ENCODE peak calls at places on chromosomes 5 and 9, in seven cellular contexts. C is mucosa of descending colon; E is kidney; S is thyroid gland; A is GM12865; U is GM13976; M is CD8-positive, alpha-beta T cell. P is an unnamed sample.

GRCh38 chr9:38037981-38038306 is 31.1 kb downstream of the SHB start:
- DNase-seq in C (no peak), E (peak), S (no peak), A (no peak), U (no peak), M (no peak), P (no peak)

GRCh38 chr9:14911046-14911445 is 818 bp upstream of the FREM1 start:
- DNase-seq in C (no peak), E (no peak), S (no peak), A (no peak), U (no peak), M (no peak), P (no peak)

GRCh38 chr9:14061921-14062320 is 252.0 kb downstream of the NFIB start:
- DNase-seq in C (no peak), E (no peak), S (peak), A (no peak), U (no peak), M (no peak), P (no peak)

GRCh38 chr9:77997611-77998349 is 33.8 kb downstream of the GNAQ start:
- DNase-seq in C (no peak), E (peak), S (peak), A (no peak), U (no peak), M (no peak), P (no peak)

GRCh38 chr5:138824924-138825863 is 49.9 kb downstream of the LRRTM2 start:
- DNase-seq in C (no peak), E (no peak), S (no peak), A (peak), U (peak), M (no peak), P (peak)

GRCh38 chr5:138459311-138459710 is 6.0 kb upstream of the EGR1 start:
- DNase-seq in C (peak), E (no peak), S (peak), A (peak), U (peak), M (peak), P (peak)

GRCh38 chr5:77366717-77367500 is 125.2 kb downstream of the WDR41 start:
- DNase-seq in C (no peak), E (no peak), S (no peak), A (no peak), U (no peak), M (no peak), P (no peak)

GRCh38 chr9:134800791-134801339 is 79.7 kb upstream of the FCN2 start:
- DNase-seq in C (no peak), E (no peak), S (no peak), A (no peak), U (no peak), M (no peak), P (no peak)

GRCh38 chr5:132439521-132440206 is 50.9 kb downstream of the IRF1 start:
- DNase-seq in C (no peak), E (peak), S (peak), A (peak), U (no peak), M (no peak), P (no peak)

GRCh38 chr9:19481971-19482404 is 73.2 kb downstream of the ACER2 start:
- DNase-seq in C (no peak), E (no peak), S (no peak), A (no peak), U (no peak), M (no peak), P (no peak)

GRCh38 chr5:37034955-37035354 is 158.4 kb downstream of the NIPBL start:
- DNase-seq in C (no peak), E (no peak), S (no peak), A (no peak), U (no peak), M (no peak), P (no peak)

GRCh38 chr5:1515311-1515920 is 8.3 kb downstream of the LPCAT1 start:
- DNase-seq in C (peak), E (peak), S (no peak), A (no peak), U (no peak), M (peak), P (no peak)

GRCh38 chr9:136692190-136693134 is 5.2 kb upstream of the AGPAT2 start:
- DNase-seq in C (no peak), E (peak), S (no peak), A (no peak), U (no peak), M (no peak), P (no peak)

GRCh38 chr9:120408680-120409258 is 171.2 kb downstream of the CDK5RAP2 start:
- DNase-seq in C (no peak), E (no peak), S (no peak), A (no peak), U (no peak), M (no peak), P (no peak)

GRCh38 chr9:123684393-123685149 is 245.4 kb downstream of the DENND1A start:
- DNase-seq in C (no peak), E (no peak), S (no peak), A (peak), U (no peak), M (no peak), P (no peak)

GRCh38 chr5:31361906-31362900 is 168.7 kb downstream of the CDH6 start:
- DNase-seq in C (no peak), E (no peak), S (no peak), A (no peak), U (no peak), M (no peak), P (no peak)

GRCh38 chr5:138662599-138662998 is 87.4 kb upstream of the HSPA9 start:
- DNase-seq in C (no peak), E (peak), S (no peak), A (no peak), U (no peak), M (no peak), P (no peak)

GRCh38 chr9:2727966-2728613 is 10.8 kb downstream of the KCNV2 start:
- DNase-seq in C (peak), E (no peak), S (peak), A (peak), U (no peak), M (no peak), P (peak)
- TF ChIP-seq CTCF in C (peak), E (peak), S (peak), A (peak), U (peak), M (no peak), P (peak)

DNA sequence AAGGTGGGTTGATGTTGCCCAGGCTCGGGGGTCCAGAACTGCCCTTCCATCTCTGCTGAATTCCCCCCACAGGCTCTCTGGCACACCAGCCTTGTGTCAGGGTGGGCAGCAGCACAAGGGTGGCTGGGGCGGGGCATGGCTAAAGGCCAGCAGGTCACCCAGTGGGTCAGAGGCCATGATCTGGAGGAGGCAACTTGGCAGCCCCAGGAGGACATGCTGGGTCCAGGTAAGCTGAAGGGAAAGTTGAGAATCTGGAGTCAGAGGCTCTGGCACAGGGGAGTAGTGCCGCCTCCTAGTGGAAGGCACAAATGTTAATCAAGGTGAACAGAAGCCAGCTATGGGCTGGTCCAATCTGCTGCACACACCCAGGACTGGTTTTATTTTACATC is 6.2 kb downstream of the TMEM8B start:
- DNase-seq in C (peak), E (no peak), S (no peak), A (no peak), U (no peak), M (no peak), P (no peak)
- TF ChIP-seq CTCF in C (peak), E (no peak), S (no peak), A (peak), U (no peak), M (no peak), P (peak)

GRCh38 chr9:87109851-87110250 is 162.5 kb upstream of the GAS1 start:
- DNase-seq in C (no peak), E (no peak), S (no peak), A (no peak), U (no peak), M (no peak), P (no peak)

GRCh38 chr9:87109182-87109581 is 161.9 kb upstream of the GAS1 start:
- DNase-seq in C (no peak), E (no peak), S (no peak), A (no peak), U (no peak), M (no peak), P (no peak)

GRCh38 chr9:87108639-87109038 is 161.3 kb upstream of the GAS1 start:
- DNase-seq in C (no peak), E (no peak), S (no peak), A (no peak), U (no peak), M (no peak), P (no peak)

GRCh38 chr9:87111010-87111409 is 163.7 kb upstream of the GAS1 start:
- DNase-seq in C (no peak), E (no peak), S (no peak), A (no peak), U (no peak), M (no peak), P (no peak)

GRCh38 chr9:87107072-87107471 is 159.8 kb upstream of the GAS1 start:
- DNase-seq in C (no peak), E (no peak), S (no peak), A (peak), U (no peak), M (no peak), P (no peak)
- TF ChIP-seq CTCF in C (no peak), E (peak), S (no peak), A (no peak), U (no peak), M (no peak), P (no peak)

DNA sequence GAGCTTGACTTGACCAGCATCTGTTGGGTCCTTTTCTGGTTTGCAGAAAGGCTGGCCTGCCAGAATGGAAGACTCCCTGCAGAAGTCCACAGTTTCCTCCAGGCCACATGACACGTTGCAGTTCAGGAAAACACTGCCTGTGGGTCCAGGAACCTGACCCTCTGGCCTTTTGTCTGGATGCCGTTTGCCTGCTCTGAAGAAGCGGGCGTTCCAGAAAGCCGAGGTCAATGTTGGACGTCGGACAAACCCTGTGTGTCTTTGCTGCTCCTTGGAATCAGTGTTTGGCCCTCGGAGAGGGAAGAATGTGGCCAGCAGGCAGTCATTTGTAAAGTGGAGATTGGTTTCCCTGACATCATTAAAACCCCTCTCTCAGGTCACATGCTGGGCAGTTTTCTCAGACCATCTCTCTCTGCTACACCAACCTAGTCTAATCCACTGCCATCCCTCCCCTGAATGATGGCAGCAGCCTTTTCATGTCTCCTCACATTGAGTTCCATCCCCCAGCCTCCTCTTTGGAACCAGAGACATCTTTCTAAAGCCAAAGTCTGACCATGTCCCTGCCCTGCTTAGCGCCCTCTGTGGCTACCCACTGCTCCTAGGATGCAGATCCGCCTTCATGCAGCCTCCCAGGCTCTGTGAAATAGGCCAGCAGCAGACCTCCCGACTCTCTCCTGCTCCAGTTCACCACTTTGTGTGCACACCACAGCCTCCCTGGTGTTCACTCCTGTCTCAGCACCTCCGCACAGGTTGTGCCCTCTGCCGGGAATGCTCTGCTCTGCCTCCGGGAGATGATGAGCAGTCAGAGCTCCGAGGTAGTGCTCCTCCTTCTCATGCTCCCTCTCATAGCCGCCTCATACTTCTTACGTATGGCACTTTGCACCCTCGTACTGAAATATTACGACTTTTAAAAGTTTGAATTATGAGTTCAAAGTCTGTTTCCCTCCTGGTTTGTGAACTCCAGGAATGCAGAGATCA is 75.6 kb downstream of the RALGPS1 start:
- DNase-seq in C (peak), E (peak), S (peak), A (no peak), U (no peak), M (no peak), P (no peak)
- TF ChIP-seq CTCF in C (no peak), E (peak), S (no peak), A (no peak), U (no peak), M (no peak), P (no peak)

GRCh38 chr9:29826421-29826820 is 2253.1 kb upstream of the C9orf72 start:
- DNase-seq in C (no peak), E (peak), S (no peak), A (no peak), U (no peak), M (no peak), P (no peak)

GRCh38 chr9:29830815-29831214 is 2257.5 kb upstream of the C9orf72 start:
- DNase-seq in C (peak), E (no peak), S (no peak), A (no peak), U (no peak), M (no peak), P (no peak)
- TF ChIP-seq CTCF in C (no peak), E (peak), S (no peak), A (peak), U (no peak), M (no peak), P (peak)

GRCh38 chr5:64347308-64347707 is 158.5 kb upstream of the RGS7BP start:
- DNase-seq in C (no peak), E (no peak), S (no peak), A (no peak), U (no peak), M (no peak), P (no peak)
- TF ChIP-seq CTCF in C (no peak), E (no peak), S (no peak), A (no peak), U (no peak), M (no peak), P (no peak)

DNA sequence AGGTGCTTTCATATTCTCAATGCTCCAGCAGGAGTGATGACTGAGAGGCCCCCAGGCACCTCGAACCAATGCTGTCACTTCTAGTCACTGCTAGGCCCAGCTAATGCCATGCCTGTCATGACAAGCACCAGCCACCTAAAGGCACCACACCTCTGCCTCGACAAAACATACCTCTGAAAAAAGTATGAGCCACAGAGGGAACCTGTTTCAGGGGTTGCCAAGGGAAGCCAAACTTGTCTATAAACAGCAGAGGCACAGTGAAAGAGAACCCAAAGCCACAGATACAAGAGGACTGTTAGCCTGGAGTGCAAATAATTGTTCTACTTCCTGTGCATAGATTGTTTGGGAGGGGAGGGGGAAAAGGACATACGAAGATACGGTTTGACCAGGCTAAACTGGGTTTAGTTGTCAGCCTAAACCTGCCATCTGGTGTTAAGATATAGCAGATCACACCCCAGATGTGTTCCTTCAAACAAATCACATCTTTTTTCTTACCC is 45.9 kb downstream of the BNC2 start:
- DNase-seq in C (no peak), E (no peak), S (no peak), A (peak), U (no peak), M (no peak), P (no peak)
- TF ChIP-seq CTCF in C (no peak), E (peak), S (no peak), A (no peak), U (no peak), M (no peak), P (no peak)

DNA sequence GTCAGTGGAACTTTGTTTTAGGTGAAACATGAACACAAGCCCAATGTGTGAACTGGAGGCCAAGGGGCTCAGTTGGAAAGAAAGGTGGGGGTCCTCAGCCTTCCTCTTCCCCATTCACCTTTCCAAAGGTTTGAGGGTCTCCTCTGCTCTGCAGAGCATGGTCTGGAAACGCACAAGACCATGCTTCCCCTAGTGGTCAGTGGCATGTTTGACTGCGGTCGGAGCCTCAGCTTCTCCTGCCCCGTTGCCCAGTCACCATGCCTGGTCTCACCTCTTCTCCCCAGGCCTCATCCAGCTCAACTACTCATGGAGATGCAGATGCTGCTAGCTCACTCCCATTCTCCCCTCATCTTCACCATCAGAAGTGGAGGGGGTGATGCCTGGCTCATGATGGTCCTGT is 340.3 kb downstream of the GADD45G start:
- DNase-seq in C (no peak), E (no peak), S (no peak), A (no peak), U (no peak), M (no peak), P (no peak)
- TF ChIP-seq CTCF in C (no peak), E (no peak), S (no peak), A (peak), U (no peak), M (no peak), P (no peak)

DNA sequence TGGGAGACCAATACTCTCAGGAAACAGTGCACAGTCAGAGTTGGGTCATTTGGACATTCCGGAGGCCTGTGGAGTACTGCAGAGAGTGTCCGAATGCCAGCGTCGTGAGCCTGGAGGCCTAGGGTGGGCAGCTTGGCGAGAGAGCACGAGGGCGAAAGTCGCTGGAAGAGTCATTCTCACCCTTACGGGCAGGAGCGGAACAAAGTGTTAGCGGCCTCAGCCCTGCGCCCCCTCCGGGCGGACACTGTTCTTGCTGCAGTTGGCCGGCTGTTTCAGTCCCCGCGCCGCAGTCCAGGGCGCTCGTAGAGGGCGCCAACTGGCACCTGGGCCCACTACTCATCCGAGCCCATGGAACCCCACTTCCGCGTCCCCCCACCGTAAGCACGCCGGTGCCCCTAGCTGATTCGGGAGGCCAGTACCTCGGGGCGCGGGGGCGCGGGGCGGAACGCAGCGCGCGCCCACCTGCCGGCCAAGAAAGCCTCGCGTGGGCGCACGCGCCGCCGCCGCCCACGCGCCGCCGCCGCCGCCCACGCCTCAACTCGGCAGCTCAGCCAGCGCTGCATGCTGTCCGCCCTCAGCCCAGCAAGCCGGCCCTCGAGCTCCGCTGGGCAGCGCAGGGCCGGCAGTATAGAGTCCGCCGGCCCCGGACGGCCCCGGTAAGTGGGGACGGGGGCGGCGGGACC is 99.7 kb upstream of the CCL21 start:
- DNase-seq in C (peak), E (peak), S (peak), A (no peak), U (no peak), M (no peak), P (no peak)
- TF ChIP-seq CTCF in C (no peak), E (peak), S (no peak), A (no peak), U (no peak), M (no peak), P (no peak)

P was measured in GM10248.